ENCODE peak calls at places on chromosomes 13 and 19, in nine cellular contexts. M is AG04450; S is breast epithelium; L is uterus; X is CD8-positive, alpha-beta T cell; O is NB4; D is dorsolateral prefrontal cortex; N is coronary artery; H is psoas muscle. P is an unnamed sample.

GRCh38 chr19:21328402-21328801 is 808 bp downstream of the ZNF708 start:
- DNase-seq in H (no peak), D (no peak), L (no peak), S (no peak), O (peak), M (no peak), X (no peak), N (no peak), P (no peak)

GRCh38 chr19:2048959-2049740 is 1.9 kb downstream of the MKNK2 start:
- DNase-seq in H (peak), X (no peak), O (no peak), N (no peak), L (no peak), S (peak), D (peak), M (no peak), P (no peak)

GRCh38 chr13:74090397-74090796 is 43.8 kb downstream of the KLF12 start:
- DNase-seq in M (no peak), S (no peak), H (no peak), L (no peak), O (no peak), X (no peak), N (no peak), D (no peak), P (no peak)

GRCh38 chr19:31055454-31055853 is 293.8 kb downstream of the TSHZ3 start:
- DNase-seq in S (no peak), H (no peak), D (no peak), M (no peak), O (no peak), L (no peak), X (no peak), N (no peak), P (no peak)

GRCh38 chr19:4556574-4557185 is 2.8 kb downstream of the SEMA6B start:
- DNase-seq in H (peak), N (no peak), L (no peak), M (no peak), D (no peak), O (peak), S (no peak), X (no peak), P (no peak)

GRCh38 chr13:113077566-113077952 is 28.0 kb upstream of the F7 start:
- DNase-seq in L (no peak), X (no peak), D (no peak), S (no peak), H (peak), N (no peak), O (no peak), M (no peak), P (no peak)

GRCh38 chr13:32669030-32669646 is 82.9 kb downstream of the PDS5B start:
- DNase-seq in D (no peak), O (peak), N (no peak), X (no peak), H (no peak), L (no peak), M (no peak), S (no peak), P (no peak)

GRCh38 chr19:13920940-13921744 is 15.1 kb downstream of the CC2D1A start:
- DNase-seq in H (no peak), S (no peak), M (no peak), X (no peak), L (no peak), N (no peak), O (peak), D (peak), P (no peak)

GRCh38 chr19:14418743-14419037 is 451 bp downstream of the DDX39A start:
- DNase-seq in O (no peak), X (no peak), D (no peak), H (no peak), M (no peak), L (no peak), S (no peak), N (no peak), P (no peak)

GRCh38 chr13:87274209-87274819 is 396.9 kb upstream of the SLITRK5 start:
- DNase-seq in D (no peak), O (peak), X (no peak), M (peak), H (no peak), L (no peak), N (no peak), S (no peak), P (no peak)

GRCh38 chr19:51387924-51388389 is at the start of gene LIM2:
- DNase-seq in D (no peak), H (no peak), O (no peak), S (no peak), L (no peak), M (no peak), N (no peak), X (no peak), P (no peak)

GRCh38 chr13:98461525-98462240 is 115.2 kb downstream of the STK24 start:
- DNase-seq in N (no peak), H (no peak), L (no peak), S (no peak), M (no peak), D (no peak), X (no peak), O (no peak), P (no peak)

GRCh38 chr19:21767065-21767800 is at the start of gene ZNF100:
- DNase-seq in O (peak), N (peak), L (peak), D (peak), X (peak), H (peak), S (peak), M (peak), P (peak)

GRCh38 chr19:49533551-49534488 is 6.0 kb downstream of the RCN3 start:
- DNase-seq in M (no peak), X (peak), S (peak), N (no peak), H (peak), O (peak), L (peak), D (peak), P (no peak)

GRCh38 chr13:96003304-96003703 is 49.9 kb downstream of the UGGT2 start:
- DNase-seq in X (no peak), H (no peak), L (no peak), O (peak), N (no peak), D (no peak), M (no peak), S (no peak), P (no peak)

GRCh38 chr13:79392882-79393563 is 13.0 kb downstream of the RBM26 start:
- DNase-seq in M (no peak), D (no peak), S (no peak), H (no peak), O (peak), X (peak), L (no peak), N (no peak), P (no peak)

GRCh38 chr13:31884556-31884955 is 145.2 kb downstream of the RXFP2 start:
- DNase-seq in L (no peak), M (no peak), X (no peak), O (no peak), H (no peak), D (no peak), S (no peak), N (no peak), P (no peak)

GRCh38 chr13:112828756-112829155 is 138.9 kb downstream of the ATP11A start:
- DNase-seq in H (no peak), L (no peak), X (no peak), D (no peak), S (no peak), O (no peak), N (no peak), M (no peak), P (no peak)

GRCh38 chr13:97344250-97345175 is 89.5 kb upstream of the RAP2A start:
- DNase-seq in O (peak), H (peak), L (peak), S (peak), D (peak), M (no peak), N (no peak), X (peak), P (no peak)

GRCh38 chr19:47097396-47098217 is 16.0 kb downstream of the ZC3H4 start:
- DNase-seq in L (no peak), N (peak), H (peak), S (peak), X (no peak), M (no peak), O (no peak), D (peak), P (no peak)

GRCh38 chr13:44021422-44021821 is 141.7 kb downstream of the LACC1 start:
- DNase-seq in N (no peak), S (no peak), M (no peak), H (no peak), D (no peak), X (no peak), O (no peak), L (no peak), P (no peak)

GRCh38 chr19:41310031-41310831 is at the start of gene CCDC97:
- DNase-seq in D (peak), M (peak), S (peak), H (peak), N (peak), L (peak), O (peak), X (peak), P (no peak)

GRCh38 chr13:18212873-18213272 is 968.8 kb downstream of the TUBA3C start:
- DNase-seq in H (no peak), X (peak), M (peak), S (no peak), L (no peak), D (no peak), O (no peak), N (no peak), P (no peak)

GRCh38 chr13:106110241-106110855 is 425.1 kb downstream of the EFNB2 start:
- DNase-seq in X (no peak), S (no peak), N (no peak), L (no peak), D (no peak), H (no peak), M (no peak), O (no peak), P (no peak)

GRCh38 chr13:98939552-98940306 is 38.1 kb downstream of the DOCK9 start:
- DNase-seq in D (no peak), X (no peak), S (no peak), N (no peak), H (no peak), L (peak), M (no peak), O (no peak), P (no peak)

GRCh38 chr19:37990362-37990761 is 83.4 kb downstream of the SIPA1L3 start:
- DNase-seq in S (peak), L (no peak), D (no peak), X (no peak), H (no peak), N (no peak), M (no peak), O (no peak), P (no peak)

GRCh38 chr19:48999481-49000325 is 6.0 kb downstream of the RUVBL2 start:
- DNase-seq in H (peak), D (peak), X (peak), S (no peak), O (peak), N (no peak), L (no peak), M (peak), P (no peak)

GRCh38 chr13:110250258-110250891 is 56.6 kb downstream of the COL4A1 start:
- DNase-seq in O (no peak), L (peak), M (no peak), S (no peak), H (peak), N (peak), X (no peak), D (no peak), P (no peak)

GRCh38 chr13:73717632-73718031 is 416.6 kb downstream of the KLF12 start:
- DNase-seq in X (no peak), M (no peak), N (no peak), S (no peak), D (no peak), L (no peak), O (peak), H (no peak), P (no peak)

GRCh38 chr13:59823495-59823894 is 340.2 kb downstream of the DIAPH3 start:
- DNase-seq in N (no peak), X (no peak), L (no peak), H (no peak), S (no peak), O (no peak), D (no peak), M (no peak), P (peak)

GRCh38 chr19:18659281-18660050 is 22.6 kb downstream of the KLHL26 start:
- DNase-seq in X (no peak), H (peak), S (no peak), D (peak), N (peak), M (no peak), O (peak), L (peak), P (no peak)

GRCh38 chr19:55820037-55820436 is 11.8 kb downstream of the NLRP11 start:
- DNase-seq in L (no peak), N (no peak), D (no peak), M (no peak), S (no peak), X (no peak), H (no peak), O (no peak), P (no peak)

GRCh38 chr19:51508059-51508733 is 6.6 kb upstream of the SIGLEC12 start:
- DNase-seq in N (no peak), H (no peak), X (no peak), M (no peak), S (no peak), D (no peak), L (no peak), O (no peak), P (no peak)

GRCh38 chr13:70723732-70724131 is 615.5 kb upstream of the KLHL1 start:
- DNase-seq in N (no peak), S (no peak), O (no peak), H (no peak), X (no peak), M (no peak), L (no peak), D (no peak), P (no peak)

GRCh38 chr19:19627716-19628498 is at the start of gene LPAR2:
- DNase-seq in M (no peak), L (no peak), X (peak), O (no peak), S (peak), H (peak), D (no peak), N (no peak), P (no peak)

GRCh38 chr13:41788552-41788951 is 172.4 kb downstream of the VWA8 start:
- DNase-seq in O (peak), D (no peak), M (no peak), L (no peak), H (no peak), X (no peak), S (no peak), N (no peak), P (no peak)

GRCh38 chr13:85166891-85167290 is 632.3 kb downstream of the SLITRK6 start:
- DNase-seq in D (no peak), N (no peak), X (no peak), H (no peak), M (no peak), O (no peak), L (no peak), S (no peak), P (no peak)

DNA sequence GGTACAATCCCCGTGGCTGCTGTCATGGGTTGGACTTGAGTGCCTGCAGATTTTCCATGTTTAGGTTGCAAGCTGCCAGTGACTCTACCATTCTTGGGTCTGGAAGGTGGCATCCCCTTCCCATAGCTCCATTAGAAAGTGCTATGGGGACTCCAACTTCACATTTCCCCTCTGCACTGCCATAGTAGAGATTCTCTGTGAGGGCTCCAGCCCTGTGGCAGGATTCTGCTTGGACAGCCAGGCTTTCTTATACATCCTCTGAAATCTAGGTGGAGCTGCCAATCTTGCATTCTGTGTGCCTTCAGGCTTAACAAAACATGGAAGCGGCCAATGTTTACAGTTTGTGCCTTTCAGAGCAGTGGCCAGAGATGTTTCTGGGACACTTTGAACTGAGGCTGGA is 636.2 kb downstream of the SLITRK6 start:
- DNase-seq in M (no peak), L (no peak), S (no peak), O (no peak), X (no peak), D (no peak), N (no peak), H (no peak), P (no peak)
- H3K4me3 ChIP-seq in M (no peak), L (no peak), S (no peak), O (no peak), X (no peak), D (no peak), N (no peak), H (no peak), P (no peak)

GRCh38 chr13:90974249-90974954 is 373.1 kb upstream of the MIR17HG start:
- DNase-seq in S (no peak), M (no peak), N (no peak), H (no peak), X (no peak), D (no peak), O (no peak), L (no peak), P (no peak)

DNA sequence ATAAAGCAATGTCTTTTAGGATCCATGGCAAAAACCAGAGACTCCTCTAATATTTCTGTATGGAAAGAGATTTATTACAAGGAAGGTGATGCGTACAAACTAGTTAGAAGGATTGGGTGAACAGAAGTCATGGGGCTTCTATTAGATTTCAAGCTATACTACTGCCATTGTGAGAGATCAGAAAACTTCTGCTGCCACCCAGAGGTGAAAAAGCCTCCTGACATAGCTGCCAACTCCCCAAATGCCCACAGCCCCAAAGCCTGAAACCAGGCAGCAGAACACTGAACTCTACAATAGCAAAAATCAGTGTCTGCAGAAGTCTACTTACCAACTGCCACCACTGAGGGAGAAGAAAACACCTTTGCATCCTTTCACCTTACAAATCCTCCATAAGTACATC is 379.0 kb upstream of the MIR17HG start:
- DNase-seq in X (no peak), N (no peak), O (peak), H (no peak), M (no peak), L (no peak), S (no peak), D (no peak), P (no peak)
- TF ChIP-seq CTCF in X (no peak), N (no peak), O (peak), H (no peak), M (no peak), L (no peak), S (no peak), D (peak), P (no peak)

GRCh38 chr13:71863249-71863648 is 3.8 kb downstream of the DACH1 start:
- DNase-seq in L (no peak), S (no peak), O (no peak), X (no peak), H (no peak), M (no peak), N (no peak), D (no peak), P (no peak)

GRCh38 chr13:71865858-71866172 is 1.2 kb downstream of the DACH1 start:
- DNase-seq in X (no peak), D (no peak), M (no peak), S (no peak), L (peak), N (no peak), O (peak), H (peak), P (no peak)

GRCh38 chr13:71866173-71867091 is 572 bp downstream of the DACH1 start:
- DNase-seq in D (peak), O (peak), M (no peak), N (no peak), X (no peak), H (peak), S (no peak), L (peak), P (no peak)

GRCh38 chr13:71864981-71865857 is 1.8 kb downstream of the DACH1 start:
- DNase-seq in S (no peak), O (peak), L (peak), M (no peak), D (no peak), H (peak), N (no peak), X (no peak), P (no peak)

GRCh38 chr13:71864094-71864980 is 2.7 kb downstream of the DACH1 start:
- DNase-seq in O (peak), N (no peak), S (peak), M (no peak), H (peak), D (peak), L (peak), X (peak), P (no peak)
- H3K4me3 ChIP-seq in O (peak), N (peak), S (peak), M (peak), H (peak), D (peak), L (peak), X (peak), P (no peak)

GRCh38 chr19:57016491-57016890 is 103.3 kb upstream of the USP29 start:
- DNase-seq in H (no peak), S (no peak), M (no peak), D (peak), N (no peak), L (no peak), O (no peak), X (no peak), P (no peak)
- TF ChIP-seq CTCF in H (no peak), S (no peak), M (no peak), D (no peak), N (no peak), L (no peak), O (no peak), X (no peak), P (no peak)

GRCh38 chr13:22883262-22883840 is 297.4 kb upstream of the SGCG start:
- DNase-seq in S (no peak), X (no peak), N (no peak), D (no peak), M (no peak), H (no peak), O (no peak), L (no peak), P (no peak)
- H3K4me3 ChIP-seq in S (no peak), X (no peak), N (no peak), D (no peak), M (no peak), H (no peak), O (no peak), L (no peak), P (no peak)

P was measured in AG04449.